ENCODE peak calls at places on chromosomes 13 and 19, in four cellular contexts. K is K562, I is HepG2, H is GM12878. A is an unnamed sample.
A peak's percentile ranks its signal among the peaks of the same experiment; 100 is the strongest.

GRCh38 chr13:113747291-113747833 is 11.7 kb upstream of the TMEM255B start:
- DNase-seq in K (no peak), I (no peak), H (no peak), A (no peak)

GRCh38 chr13:32309812-32310706 is 5.1 kb downstream of the ZAR1L start:
- DNase-seq in K (peak; percentile 15), I (peak; percentile 65), H (no peak), A (peak; percentile 47)

GRCh38 chr19:41367848-41368301 is 3.9 kb upstream of the B9D2 start:
- DNase-seq in K (peak; percentile 45), I (no peak), H (no peak), A (no peak)

GRCh38 chr19:58003153-58003828 is 671 bp upstream of the ZNF606 start:
- DNase-seq in K (no peak), I (no peak), H (no peak), A (no peak)

GRCh38 chr13:113667771-113668490 is 912 bp downstream of the GRK1 start:
- DNase-seq in K (no peak), I (no peak), H (no peak), A (no peak)

GRCh38 chr13:30274083-30274482 is 33.3 kb downstream of the KATNAL1 start:
- DNase-seq in K (no peak), I (no peak), H (no peak), A (no peak)

GRCh38 chr19:11268783-11269267 is 6.5 kb upstream of the DOCK6 start:
- DNase-seq in K (peak; percentile 38), I (peak; percentile 60), H (no peak), A (peak; percentile 75)

GRCh38 chr19:3644351-3645066 is 17.9 kb upstream of the CACTIN start:
- DNase-seq in K (no peak), I (no peak), H (no peak), A (no peak)

GRCh38 chr19:7751157-7751783 is 3.9 kb upstream of the CD209 start:
- DNase-seq in K (no peak), I (no peak), H (peak; percentile 56), A (no peak)

GRCh38 chr13:110553417-110553816 is 8.1 kb downstream of the RAB20 start:
- DNase-seq in K (no peak), I (peak; percentile 25), H (no peak), A (no peak)

GRCh38 chr19:55626350-55626749 is 2.0 kb upstream of the ZNF784 start:
- DNase-seq in K (no peak), I (no peak), H (no peak), A (no peak)

GRCh38 chr19:47415953-47416666 is 3.2 kb downstream of the MEIS3 start:
- DNase-seq in K (no peak), I (no peak), H (no peak), A (no peak)

GRCh38 chr13:106525865-106526264 is 9.6 kb downstream of the EFNB2 start:
- DNase-seq in K (no peak), I (no peak), H (no peak), A (no peak)

GRCh38 chr13:113418722-113419049 is 34.6 kb downstream of the ADPRHL1 start:
- DNase-seq in K (no peak), I (no peak), H (no peak), A (no peak)

GRCh38 chr13:48891586-48891985 is 84.1 kb upstream of the FNDC3A start:
- DNase-seq in K (no peak), I (peak; percentile 20), H (no peak), A (no peak)

GRCh38 chr19:29565171-29565570 is 39.4 kb downstream of the VSTM2B start:
- DNase-seq in K (no peak), I (no peak), H (no peak), A (no peak)

GRCh38 chr19:19185853-19186728 is 5.9 kb downstream of the BORCS8 start:
- DNase-seq in K (peak; percentile 69), I (peak; percentile 68), H (no peak), A (peak; percentile 83)

GRCh38 chr13:104086759-104087158 is 1020.5 kb upstream of the SLC10A2 start:
- DNase-seq in K (no peak), I (no peak), H (no peak), A (no peak)

GRCh38 chr13:101763191-101763590 is 310.7 kb downstream of the ITGBL1 start:
- DNase-seq in K (no peak), I (no peak), H (no peak), A (no peak)

GRCh38 chr19:39099341-39099740 is 15.2 kb downstream of the ACP7 start:
- DNase-seq in K (no peak), I (no peak), H (no peak), A (no peak)

GRCh38 chr13:109769275-109769674 is 17.1 kb downstream of the IRS2 start:
- DNase-seq in K (no peak), I (no peak), H (no peak), A (no peak)

GRCh38 chr13:80196756-80197155 is 144.2 kb downstream of the SPRY2 start:
- DNase-seq in K (no peak), I (no peak), H (no peak), A (no peak)

GRCh38 chr13:85729296-85729695 is 69.9 kb downstream of the SLITRK6 start:
- DNase-seq in K (no peak), I (no peak), H (no peak), A (no peak)

GRCh38 chr19:10936661-10937084 is 8.1 kb downstream of the TIMM29 start:
- DNase-seq in K (peak; percentile 60), I (peak; percentile 76), H (peak; percentile 35), A (peak; percentile 83)

GRCh38 chr13:105997436-105998232 is 537.8 kb downstream of the EFNB2 start:
- DNase-seq in K (no peak), I (no peak), H (no peak), A (no peak)

GRCh38 chr13:96673825-96674224 is 320.5 kb downstream of the OXGR1 start:
- DNase-seq in K (no peak), I (no peak), H (no peak), A (no peak)

GRCh38 chr19:38247126-38247525 is 9.0 kb downstream of the PPP1R14A start:
- DNase-seq in K (no peak), I (no peak), H (no peak), A (no peak)

GRCh38 chr19:3699741-3700241 is 477 bp downstream of the PIP5K1C start:
- DNase-seq in K (no peak), I (no peak), H (no peak), A (peak; percentile 75)

GRCh38 chr19:58033741-58034475 is at the start of gene ZSCAN1:
- DNase-seq in K (no peak), I (no peak), H (no peak), A (peak; percentile 92)

GRCh38 chr19:29942404-29943261 is 594 bp downstream of the URI1 start:
- DNase-seq in K (no peak), I (peak; percentile 43), H (no peak), A (peak; percentile 89)

GRCh38 chr13:50192272-50192813 is 177.1 kb downstream of the KCNRG start:
- DNase-seq in K (no peak), I (no peak), H (no peak), A (no peak)

GRCh38 chr19:46601318-46602224 is at the start of gene CALM3:
- DNase-seq in K (peak; percentile 63), I (no peak), H (no peak), A (peak; percentile 60)

GRCh38 chr19:2210206-2210605 is 25.9 kb downstream of the PLEKHJ1 start:
- DNase-seq in K (no peak), I (no peak), H (no peak), A (no peak)

GRCh38 chr19:2208975-2209374 is 27.2 kb downstream of the PLEKHJ1 start:
- DNase-seq in K (no peak), I (no peak), H (no peak), A (no peak)

GRCh38 chr19:2209408-2209807 is 26.7 kb downstream of the PLEKHJ1 start:
- DNase-seq in K (no peak), I (no peak), H (no peak), A (no peak)

GRCh38 chr19:2207008-2207407 is 29.1 kb downstream of the PLEKHJ1 start:
- DNase-seq in K (no peak), I (no peak), H (no peak), A (no peak)

GRCh38 chr19:2207991-2208860 is 27.9 kb downstream of the PLEKHJ1 start:
- DNase-seq in K (peak; percentile 57), I (no peak), H (no peak), A (no peak)
- TF ChIP-seq NFIC in K (no peak), I (no peak), H (no peak), A (no peak)

GRCh38 chr19:15398501-15399233 is 19.1 kb upstream of the AKAP8 start:
- DNase-seq in K (peak; percentile 35), I (no peak), H (no peak), A (peak; percentile 16)
- H3K4me3 ChIP-seq in K (no peak overlapping the region), I (no peak overlapping the region), H (no peak overlapping the region), A (no peak overlapping the region)

GRCh38 chr13:41533676-41534075 is 76.3 kb downstream of the RGCC start:
- DNase-seq in K (no peak), I (no peak), H (no peak), A (no peak)
- TF ChIP-seq NFIC in K (no peak), I (no peak), H (no peak), A (no peak)

GRCh38 chr19:4911786-4912672 is 2.7 kb downstream of the UHRF1 start:
- DNase-seq in K (peak; percentile 57), I (peak; percentile 40), H (no peak), A (peak; percentile 82)

GRCh38 chr19:4909897-4910593 is 744 bp downstream of the UHRF1 start:
- DNase-seq in K (peak; percentile 96), I (peak; percentile 81), H (peak; percentile 51), A (peak; percentile 99)

GRCh38 chr19:4909172-4909896 is at the start of gene UHRF1:
- DNase-seq in K (peak; percentile 93), I (peak; percentile 58), H (no peak), A (peak; percentile 93)

GRCh38 chr19:4910594-4911273 is 1.4 kb downstream of the UHRF1 start:
- DNase-seq in K (no peak), I (no peak), H (no peak), A (peak; percentile 62)

GRCh38 chr19:4911314-4911713 is 2.0 kb downstream of the UHRF1 start:
- DNase-seq in K (no peak), I (no peak), H (no peak), A (no peak)
- H3K4me3 ChIP-seq in K (peak overlapping the region; percentile 93), I (peak overlapping the region; percentile 79), H (peak overlapping the region; percentile 99), A (peak overlapping the region; percentile 82)

GRCh38 chr13:63139277-63139676 is 1723.6 kb upstream of the PCDH20 start:
- DNase-seq in K (no peak), I (no peak), H (no peak), A (no peak)
- TF ChIP-seq NFIC in K (no peak), I (no peak), H (no peak), A (no peak)

A was measured in SK-N-SH.